ENCODE peak calls at places on chromosomes 5 and 9, in nine cellular contexts. G, I, A, V, H, U, B, J and W are unnamed samples.

GRCh38 chr5:17079562-17079961 is 137.9 kb upstream of the BASP1 start:
- DNase-seq in G (no peak), I (no peak), A (no peak), V (peak), H (no peak), U (no peak), B (no peak), J (peak), W (no peak)

GRCh38 chr9:112203536-112203935 is 28.4 kb upstream of the SUSD1 start:
- DNase-seq in G (no peak), I (no peak), A (no peak), V (no peak), H (no peak), U (no peak), B (no peak), J (no peak), W (no peak)

GRCh38 chr9:89425921-89426388 is 72.0 kb downstream of the SEMA4D start:
- DNase-seq in G (no peak), I (peak), A (no peak), V (no peak), H (no peak), U (no peak), B (no peak), J (no peak), W (no peak)

GRCh38 chr5:159089675-159090074 is 10.0 kb downstream of the EBF1 start:
- DNase-seq in G (no peak), I (no peak), A (no peak), V (no peak), H (no peak), U (no peak), B (no peak), J (no peak), W (no peak)

GRCh38 chr9:116877072-116877471 is 190.0 kb downstream of the TRIM32 start:
- DNase-seq in G (no peak), I (no peak), A (no peak), V (no peak), H (no peak), U (no peak), B (no peak), J (no peak), W (no peak)

GRCh38 chr9:113990975-113991471 is 87.1 kb downstream of the AMBP start:
- DNase-seq in G (no peak), I (no peak), A (no peak), V (no peak), H (no peak), U (no peak), B (no peak), J (peak), W (no peak)

GRCh38 chr9:26950521-26950920 is 3.5 kb upstream of the PLAA start:
- DNase-seq in G (no peak), I (no peak), A (no peak), V (no peak), H (no peak), U (no peak), B (no peak), J (no peak), W (no peak)

GRCh38 chr9:26066237-26066636 is 388.0 kb upstream of the TUSC1 start:
- DNase-seq in G (no peak), I (no peak), A (no peak), V (no peak), H (no peak), U (peak), B (no peak), J (no peak), W (no peak)

GRCh38 chr9:133117271-133118178 is 3.5 kb downstream of the RALGDS start:
- DNase-seq in G (peak), I (peak), A (no peak), V (peak), H (no peak), U (no peak), B (no peak), J (peak), W (no peak)

GRCh38 chr5:107673106-107673367 is 2.3 kb upstream of the EFNA5 start:
- DNase-seq in G (no peak), I (no peak), A (no peak), V (no peak), H (no peak), U (peak), B (no peak), J (no peak), W (peak)

GRCh38 chr5:60205071-60205470 is 311.5 kb upstream of the PDE4D start:
- DNase-seq in G (no peak), I (no peak), A (no peak), V (no peak), H (peak), U (no peak), B (no peak), J (no peak), W (no peak)

GRCh38 chr5:160506006-160507004 is 84.7 kb downstream of the PTTG1 start:
- DNase-seq in G (no peak), I (peak), A (no peak), V (peak), H (no peak), U (peak), B (no peak), J (peak), W (no peak)

GRCh38 chr5:145764325-145764724 is 70.8 kb downstream of the PRELID2 start:
- DNase-seq in G (no peak), I (no peak), A (no peak), V (no peak), H (no peak), U (no peak), B (no peak), J (no peak), W (no peak)

GRCh38 chr9:5857928-5858327 is 25.0 kb upstream of the ERMP1 start:
- DNase-seq in G (no peak), I (no peak), A (no peak), V (no peak), H (no peak), U (no peak), B (no peak), J (no peak), W (no peak)

GRCh38 chr9:33234511-33235467 is 5.2 kb upstream of the SPINK4 start:
- DNase-seq in G (no peak), I (no peak), A (no peak), V (no peak), H (no peak), U (no peak), B (no peak), J (no peak), W (no peak)

GRCh38 chr9:83034587-83034986 is 28.4 kb downstream of the RASEF start:
- DNase-seq in G (no peak), I (no peak), A (no peak), V (no peak), H (no peak), U (no peak), B (no peak), J (no peak), W (peak)

GRCh38 chr5:133968057-133968993 is at the start of gene C5orf15:
- DNase-seq in G (peak), I (peak), A (peak), V (peak), H (peak), U (peak), B (peak), J (peak), W (peak)

GRCh38 chr9:93579711-93580516 is 3.5 kb downstream of the PHF2 start:
- DNase-seq in G (no peak), I (no peak), A (no peak), V (no peak), H (no peak), U (no peak), B (no peak), J (peak), W (no peak)

GRCh38 chr5:137156175-137156574 is 343.0 kb downstream of the SPOCK1 start:
- DNase-seq in G (no peak), I (no peak), A (no peak), V (no peak), H (no peak), U (no peak), B (no peak), J (no peak), W (no peak)

GRCh38 chr9:123238364-123238763 is 30.0 kb downstream of the STRBP start:
- DNase-seq in G (no peak), I (no peak), A (no peak), V (no peak), H (no peak), U (no peak), B (no peak), J (no peak), W (no peak)

GRCh38 chr9:123237220-123237619 is 31.2 kb downstream of the STRBP start:
- DNase-seq in G (no peak), I (no peak), A (no peak), V (no peak), H (no peak), U (no peak), B (no peak), J (no peak), W (no peak)

GRCh38 chr9:123234853-123235252 is 33.5 kb downstream of the STRBP start:
- DNase-seq in G (no peak), I (no peak), A (no peak), V (no peak), H (no peak), U (peak), B (no peak), J (no peak), W (no peak)

GRCh38 chr9:123232332-123232731 is 36.1 kb downstream of the STRBP start:
- DNase-seq in G (no peak), I (no peak), A (no peak), V (no peak), H (no peak), U (no peak), B (no peak), J (no peak), W (peak)

GRCh38 chr9:123235448-123235847 is 32.9 kb downstream of the STRBP start:
- DNase-seq in G (no peak), I (no peak), A (no peak), V (no peak), H (peak), U (no peak), B (no peak), J (no peak), W (no peak)
- TF ChIP-seq CTCF in G (no peak), I (no peak), A (no peak), V (no peak), H (no peak), U (no peak), B (no peak), J (no peak), W (no peak)

GRCh38 chr5:138964547-138965174 is 89.5 kb upstream of the LRRTM2 start:
- DNase-seq in G (no peak), I (no peak), A (no peak), V (no peak), H (peak), U (no peak), B (no peak), J (peak), W (no peak)
- H3K27ac ChIP-seq in G (no peak), I (no peak), A (no peak), V (no peak), H (peak), U (no peak), B (no peak), J (peak), W (no peak)

GRCh38 chr5:92977766-92978555 is 603.1 kb downstream of the NR2F1-AS1 start:
- DNase-seq in G (no peak), I (no peak), A (no peak), V (no peak), H (no peak), U (no peak), B (no peak), J (no peak), W (no peak)
- TF ChIP-seq CTCF in G (no peak), I (no peak), A (no peak), V (no peak), H (no peak), U (no peak), B (no peak), J (no peak), W (no peak)

GRCh38 chr5:81530919-81531318 is 137.0 kb upstream of the ACOT12 start:
- DNase-seq in G (no peak), I (no peak), A (no peak), V (no peak), H (no peak), U (no peak), B (no peak), J (no peak), W (no peak)
- H3K27ac ChIP-seq in G (no peak), I (no peak), A (no peak), V (no peak), H (no peak), U (no peak), B (no peak), J (no peak), W (no peak)

DNA sequence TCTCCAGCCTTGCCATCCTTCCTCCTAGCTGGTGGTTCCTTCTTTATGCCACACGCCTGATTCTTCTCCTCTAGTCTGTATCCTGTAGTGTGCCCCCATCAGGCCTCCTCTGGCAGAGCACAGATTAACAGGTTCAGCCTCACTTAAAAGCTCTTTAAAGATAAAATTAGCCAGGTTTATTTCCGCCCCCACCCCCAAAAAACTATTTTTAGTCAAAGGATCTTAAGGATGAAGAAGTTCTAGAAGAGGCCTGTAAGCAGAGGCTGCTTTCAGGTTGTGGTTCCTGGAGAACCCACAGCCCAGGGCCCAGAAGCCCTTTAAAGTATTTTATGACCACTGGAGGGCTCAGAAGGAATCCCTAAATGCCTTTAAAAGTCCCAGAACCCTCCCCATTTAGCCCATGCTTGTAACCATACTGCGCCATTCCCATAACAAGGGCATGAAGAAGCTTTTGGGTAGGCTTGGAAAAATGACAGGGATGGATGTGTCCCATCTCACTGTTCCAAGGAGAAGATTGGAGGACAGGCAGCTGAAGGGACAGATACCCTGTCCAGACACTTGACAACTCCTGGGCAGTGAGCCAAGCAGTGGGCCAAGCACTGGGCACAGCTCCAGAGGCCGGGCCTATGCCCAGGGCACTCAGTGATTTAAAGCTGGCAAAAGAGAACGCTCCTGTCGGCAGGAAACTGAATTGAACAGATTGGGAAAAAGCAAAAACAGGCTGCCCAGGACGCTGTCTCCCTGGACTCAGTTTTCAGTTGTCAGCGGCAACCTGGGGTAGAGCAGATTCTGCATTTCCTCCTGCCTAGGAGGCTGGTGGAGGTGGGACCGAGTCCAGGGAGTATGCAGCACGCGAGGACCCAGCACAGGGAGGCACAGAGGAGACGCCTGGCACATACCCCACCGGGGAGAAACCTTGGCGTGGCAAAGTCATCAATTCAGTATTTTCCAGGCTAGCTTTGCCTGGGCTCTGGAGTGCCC is 106.3 kb upstream of the SSBP2 start:
- DNase-seq in G (peak), I (peak), A (no peak), V (peak), H (no peak), U (peak), B (no peak), J (peak), W (no peak)
- TF ChIP-seq CTCF in G (no peak), I (peak), A (peak), V (no peak), H (no peak), U (peak), B (peak), J (peak), W (peak)

GRCh38 chr5:181221792-181222629 is 1.1 kb upstream of the TRIM41 start:
- DNase-seq in G (peak), I (peak), A (peak), V (peak), H (peak), U (peak), B (peak), J (peak), W (peak)
- H3K27ac ChIP-seq in G (peak), I (peak), A (peak), V (peak), H (peak), U (peak), B (peak), J (peak), W (peak)

GRCh38 chr9:136431782-136432350 is 7.8 kb downstream of the INPP5E start:
- DNase-seq in G (no peak), I (no peak), A (no peak), V (no peak), H (no peak), U (no peak), B (no peak), J (no peak), W (no peak)
- TF ChIP-seq CTCF in G (no peak), I (no peak), A (no peak), V (no peak), H (no peak), U (no peak), B (no peak), J (no peak), W (no peak)

DNA sequence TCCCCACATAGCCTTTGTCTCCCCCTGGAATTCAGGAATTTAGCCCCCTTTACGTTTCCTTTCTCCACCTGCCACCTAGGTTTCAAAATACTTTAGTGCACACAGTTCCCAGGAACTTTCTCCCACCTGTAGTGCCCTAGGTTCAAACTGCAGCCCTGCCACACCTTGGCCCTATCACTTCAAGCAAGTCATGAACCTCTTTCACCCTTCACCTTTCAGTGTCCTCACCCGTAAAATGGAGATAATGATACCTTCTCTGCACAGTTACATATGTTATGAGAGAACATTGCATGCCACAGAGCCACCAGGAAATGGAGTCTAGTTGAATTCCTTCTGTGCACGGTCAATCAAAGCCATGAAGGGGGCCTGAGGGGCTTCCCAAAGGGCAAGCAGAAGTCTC is 9.8 kb upstream of the EEIG1 start:
- DNase-seq in G (no peak), I (no peak), A (no peak), V (no peak), H (no peak), U (no peak), B (no peak), J (no peak), W (no peak)
- H3K27ac ChIP-seq in G (peak), I (no peak), A (peak), V (peak), H (peak), U (no peak), B (no peak), J (no peak), W (no peak)

GRCh38 chr9:99464568-99464967 is 242.5 kb downstream of the SEC61B start:
- DNase-seq in G (no peak), I (no peak), A (no peak), V (no peak), H (no peak), U (no peak), B (no peak), J (no peak), W (no peak)
- TF ChIP-seq CTCF in G (no peak), I (no peak), A (no peak), V (no peak), H (no peak), U (no peak), B (no peak), J (no peak), W (no peak)

GRCh38 chr9:131482343-131483006 is 20.2 kb upstream of the POMT1 start:
- DNase-seq in G (no peak), I (no peak), A (no peak), V (no peak), H (no peak), U (no peak), B (no peak), J (no peak), W (no peak)
- H3K27ac ChIP-seq in G (no peak), I (no peak), A (no peak), V (peak), H (no peak), U (no peak), B (peak), J (no peak), W (peak)